ENCODE peak calls at places on chromosomes 12 and 14, in six cellular contexts. O is left kidney; K is lower leg skin; M is NCI-H1105; F is stimulated activated CD8-positive, alpha-beta memory T cell treated with anti-CD3 and anti-CD28 coated beads, Interleukin-15, amount 100 ng/mL, for 4 hours; C is Right ventricle myocardium superior. E is an unnamed sample.

GRCh38 chr14:59407246-59407615 is 57.9 kb downstream of the GPR135 start:
- DNase-seq in M (no peak), C (no peak), O (no peak), K (no peak), F (no peak), E (peak; percentile 87)

GRCh38 chr14:68042002-68042401 is 222.4 kb downstream of the RAD51B start:
- DNase-seq in M (no peak), O (peak; percentile 36), F (no peak), K (no peak), C (no peak), E (peak; percentile 39)

GRCh38 chr14:51490205-51490604 is 161.5 kb upstream of the FRMD6 start:
- DNase-seq in O (no peak), K (no peak), M (no peak), F (no peak), C (no peak), E (peak; percentile 35)

GRCh38 chr12:19967486-19967885 is 400.9 kb upstream of the PDE3A start:
- DNase-seq in C (no peak), F (no peak), M (no peak), K (no peak), O (peak; percentile 92), E (peak; percentile 78)

GRCh38 chr12:18139989-18140596 is 50.1 kb upstream of the RERGL start:
- DNase-seq in M (peak; percentile 38), F (no peak), O (peak; percentile 57), C (no peak), K (no peak), E (peak; percentile 42)

GRCh38 chr12:84756961-84757360 is 155.6 kb downstream of the SLC6A15 start:
- DNase-seq in C (no peak), K (no peak), O (no peak), M (no peak), F (no peak), E (no peak)

GRCh38 chr14:45526715-45527549 is 273.9 kb upstream of the MIS18BP1 start:
- DNase-seq in F (no peak), C (no peak), M (peak; percentile 32), K (no peak), O (peak; percentile 62), E (peak; percentile 64)

GRCh38 chr14:94665121-94665520 is 52.9 kb downstream of the SERPINA3 start:
- DNase-seq in M (no peak), F (no peak), K (peak; percentile 42), O (no peak), C (no peak), E (no peak)